ENCODE peak calls at places on chromosomes 12 and 14, in seven cellular contexts. One of them, this sample, is unnamed.

GRCh38 chr12:43285248-43285647 is 266.8 kb downstream of the ADAMTS20 start:
- DNase-seq in mesenchymal stem cell: peak; percentile 55
- DNase-seq in Karpas-422: no peak
- DNase-seq in GM12878: no peak
- DNase-seq in heart left ventricle: no peak
- DNase-seq in aorta: no peak
- DNase-seq in left lung: no peak
- DNase-seq in this sample: no peak

GRCh38 chr12:100077367-100077766 is 65.3 kb downstream of the BLTP3B start:
- DNase-seq in mesenchymal stem cell: peak; percentile 5
- DNase-seq in Karpas-422: no peak
- DNase-seq in GM12878: no peak
- DNase-seq in heart left ventricle: no peak
- DNase-seq in aorta: no peak
- DNase-seq in left lung: no peak
- DNase-seq in this sample: no peak

GRCh38 chr12:12582193-12582881 is 19.7 kb upstream of the DUSP16 start:
- DNase-seq in mesenchymal stem cell: no peak
- DNase-seq in Karpas-422: no peak
- DNase-seq in GM12878: peak; percentile 59
- DNase-seq in heart left ventricle: no peak
- DNase-seq in aorta: no peak
- DNase-seq in left lung: no peak
- DNase-seq in this sample: no peak

GRCh38 chr14:50801706-50802105 is 29.3 kb downstream of the NIN start:
- DNase-seq in mesenchymal stem cell: peak; percentile 42
- DNase-seq in Karpas-422: no peak
- DNase-seq in GM12878: no peak
- DNase-seq in heart left ventricle: no peak
- DNase-seq in aorta: no peak
- DNase-seq in left lung: no peak
- DNase-seq in this sample: no peak

GRCh38 chr12:130423991-130424857 is 86.5 kb downstream of the PIWIL1 start:
- DNase-seq in mesenchymal stem cell: no peak
- DNase-seq in Karpas-422: no peak
- DNase-seq in GM12878: no peak
- DNase-seq in heart left ventricle: no peak
- DNase-seq in aorta: no peak
- DNase-seq in left lung: no peak
- DNase-seq in this sample: no peak

GRCh38 chr14:100609941-100610391 is 22.7 kb upstream of the BEGAIN start:
- DNase-seq in mesenchymal stem cell: no peak
- DNase-seq in Karpas-422: no peak
- DNase-seq in GM12878: no peak
- DNase-seq in heart left ventricle: no peak
- DNase-seq in aorta: no peak
- DNase-seq in left lung: no peak
- DNase-seq in this sample: no peak

GRCh38 chr14:60311417-60311816 is 62.4 kb downstream of the PPM1A start:
- DNase-seq in mesenchymal stem cell: peak; percentile 21
- DNase-seq in Karpas-422: peak; percentile 57
- DNase-seq in GM12878: no peak
- DNase-seq in heart left ventricle: no peak
- DNase-seq in aorta: no peak
- DNase-seq in left lung: no peak
- DNase-seq in this sample: no peak

GRCh38 chr12:4960547-4960946 is 50.8 kb downstream of the KCNA1 start:
- DNase-seq in mesenchymal stem cell: no peak
- DNase-seq in Karpas-422: no peak
- DNase-seq in GM12878: no peak
- DNase-seq in heart left ventricle: no peak
- DNase-seq in aorta: no peak
- DNase-seq in left lung: no peak
- DNase-seq in this sample: no peak

GRCh38 chr14:76876076-76876475 is 49.9 kb downstream of the LRRC74A start:
- DNase-seq in mesenchymal stem cell: peak; percentile 73
- DNase-seq in Karpas-422: peak; percentile 78
- DNase-seq in GM12878: no peak
- DNase-seq in heart left ventricle: peak; percentile 61
- DNase-seq in aorta: peak; percentile 81
- DNase-seq in left lung: peak; percentile 57
- DNase-seq in this sample: peak; percentile 41

GRCh38 chr12:26878661-26879119 is 45.7 kb upstream of the ITPR2 start:
- DNase-seq in mesenchymal stem cell: no peak
- DNase-seq in Karpas-422: peak; percentile 73
- DNase-seq in GM12878: no peak
- DNase-seq in heart left ventricle: peak; percentile 86
- DNase-seq in aorta: peak; percentile 77
- DNase-seq in left lung: peak; percentile 56
- DNase-seq in this sample: peak; percentile 42

GRCh38 chr14:63394856-63395255 is 76.1 kb upstream of the GPHB5 start:
- DNase-seq in mesenchymal stem cell: peak; percentile 15
- DNase-seq in Karpas-422: no peak
- DNase-seq in GM12878: no peak
- DNase-seq in heart left ventricle: no peak
- DNase-seq in aorta: no peak
- DNase-seq in left lung: no peak
- DNase-seq in this sample: no peak

GRCh38 chr14:57982802-57983201 is 116.9 kb upstream of the SLC35F4 start:
- DNase-seq in mesenchymal stem cell: no peak
- DNase-seq in Karpas-422: no peak
- DNase-seq in GM12878: no peak
- DNase-seq in heart left ventricle: no peak
- DNase-seq in aorta: no peak
- DNase-seq in left lung: no peak
- DNase-seq in this sample: no peak

GRCh38 chr14:57983235-57983634 is 117.3 kb upstream of the SLC35F4 start:
- DNase-seq in mesenchymal stem cell: no peak
- DNase-seq in Karpas-422: no peak
- DNase-seq in GM12878: no peak
- DNase-seq in heart left ventricle: no peak
- DNase-seq in aorta: no peak
- DNase-seq in left lung: no peak
- DNase-seq in this sample: no peak

GRCh38 chr14:57987596-57988300 is 121.9 kb upstream of the SLC35F4 start:
- DNase-seq in mesenchymal stem cell: no peak
- DNase-seq in Karpas-422: no peak
- DNase-seq in GM12878: no peak
- DNase-seq in heart left ventricle: no peak
- DNase-seq in aorta: no peak
- DNase-seq in left lung: no peak
- DNase-seq in this sample: no peak

GRCh38 chr14:57988445-57988844 is 122.6 kb upstream of the SLC35F4 start:
- DNase-seq in mesenchymal stem cell: no peak
- DNase-seq in Karpas-422: no peak
- DNase-seq in GM12878: no peak
- DNase-seq in heart left ventricle: no peak
- DNase-seq in aorta: no peak
- DNase-seq in left lung: no peak
- DNase-seq in this sample: no peak

GRCh38 chr14:57987051-57987450 is 121.2 kb upstream of the SLC35F4 start:
- DNase-seq in mesenchymal stem cell: no peak
- DNase-seq in Karpas-422: no peak
- DNase-seq in GM12878: no peak
- DNase-seq in heart left ventricle: no peak
- DNase-seq in aorta: no peak
- DNase-seq in left lung: no peak
- DNase-seq in this sample: no peak
- H3K27ac ChIP-seq in mesenchymal stem cell: no peak overlapping the region
- H3K27ac ChIP-seq in Karpas-422: no peak overlapping the region
- H3K27ac ChIP-seq in GM12878: no peak overlapping the region
- H3K27ac ChIP-seq in heart left ventricle: no peak overlapping the region
- H3K27ac ChIP-seq in aorta: no peak overlapping the region
- H3K27ac ChIP-seq in left lung: no peak overlapping the region
- H3K27ac ChIP-seq in this sample: no peak overlapping the region

GRCh38 chr14:20428010-20428365 is 8.0 kb downstream of the KLHL33 start:
- DNase-seq in mesenchymal stem cell: no peak
- DNase-seq in Karpas-422: no peak
- DNase-seq in GM12878: no peak
- DNase-seq in heart left ventricle: no peak
- DNase-seq in aorta: no peak
- DNase-seq in left lung: no peak
- DNase-seq in this sample: no peak
- H3K27ac ChIP-seq in mesenchymal stem cell: no peak overlapping the region
- H3K27ac ChIP-seq in Karpas-422: no peak overlapping the region
- H3K27ac ChIP-seq in GM12878: peak overlapping the region; percentile 89
- H3K27ac ChIP-seq in heart left ventricle: peak overlapping the region; percentile 23
- H3K27ac ChIP-seq in aorta: no peak overlapping the region
- H3K27ac ChIP-seq in left lung: no peak overlapping the region
- H3K27ac ChIP-seq in this sample: peak overlapping the region; percentile 52

GRCh38 chr12:22631863-22632463 is 7.0 kb downstream of the ETNK1 start:
- DNase-seq in mesenchymal stem cell: peak; percentile 32
- DNase-seq in Karpas-422: peak; percentile 67
- DNase-seq in GM12878: no peak
- DNase-seq in heart left ventricle: no peak
- DNase-seq in aorta: no peak
- DNase-seq in left lung: no peak
- DNase-seq in this sample: no peak
- H3K27ac ChIP-seq in mesenchymal stem cell: no peak overlapping the region
- H3K27ac ChIP-seq in Karpas-422: no peak overlapping the region
- H3K27ac ChIP-seq in GM12878: no peak overlapping the region
- H3K27ac ChIP-seq in heart left ventricle: no peak overlapping the region
- H3K27ac ChIP-seq in aorta: no peak overlapping the region
- H3K27ac ChIP-seq in left lung: no peak overlapping the region
- H3K27ac ChIP-seq in this sample: no peak overlapping the region

GRCh38 chr14:103524002-103524785 is 1.6 kb upstream of the CKB start:
- DNase-seq in mesenchymal stem cell: no peak
- DNase-seq in Karpas-422: peak; percentile 56
- DNase-seq in GM12878: no peak
- DNase-seq in heart left ventricle: no peak
- DNase-seq in aorta: no peak
- DNase-seq in left lung: no peak
- DNase-seq in this sample: no peak
- H3K27ac ChIP-seq in mesenchymal stem cell: no peak overlapping the region
- H3K27ac ChIP-seq in Karpas-422: peak overlapping the region; percentile 47
- H3K27ac ChIP-seq in GM12878: no peak overlapping the region
- H3K27ac ChIP-seq in heart left ventricle: no peak overlapping the region
- H3K27ac ChIP-seq in aorta: no peak overlapping the region
- H3K27ac ChIP-seq in left lung: no peak overlapping the region
- H3K27ac ChIP-seq in this sample: no peak overlapping the region

GRCh38 chr12:7503686-7504085 is at the start of gene CD163:
- DNase-seq in mesenchymal stem cell: no peak
- DNase-seq in Karpas-422: no peak
- DNase-seq in GM12878: no peak
- DNase-seq in heart left ventricle: no peak
- DNase-seq in aorta: no peak
- DNase-seq in left lung: no peak
- DNase-seq in this sample: no peak
- H3K27ac ChIP-seq in mesenchymal stem cell: no peak within 1 kb of the TSS
- H3K27ac ChIP-seq in Karpas-422: no peak within 1 kb of the TSS
- H3K27ac ChIP-seq in GM12878: no peak within 1 kb of the TSS
- H3K27ac ChIP-seq in heart left ventricle: no peak within 1 kb of the TSS
- H3K27ac ChIP-seq in aorta: no peak within 1 kb of the TSS
- H3K27ac ChIP-seq in left lung: peak within 1 kb of the TSS; percentile 14
- H3K27ac ChIP-seq in this sample: no peak within 1 kb of the TSS

DNA sequence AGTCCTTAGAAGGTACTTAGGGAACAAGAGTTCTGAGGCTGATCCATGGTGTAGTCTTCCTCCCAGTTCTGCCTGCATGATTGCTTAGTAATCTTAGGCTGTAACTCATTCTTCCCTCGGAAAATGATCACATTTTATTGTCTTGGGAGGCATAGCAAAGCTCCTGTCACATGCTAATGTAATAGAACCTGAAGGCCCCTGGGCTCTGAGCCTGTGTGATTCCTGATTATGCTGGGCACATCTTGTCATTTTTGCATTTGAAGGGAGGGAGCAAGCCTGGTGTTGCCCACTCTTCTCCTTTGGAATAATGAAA is 215.4 kb downstream of the MSRB3 start:
- DNase-seq in mesenchymal stem cell: no peak
- DNase-seq in Karpas-422: no peak
- DNase-seq in GM12878: no peak
- DNase-seq in heart left ventricle: no peak
- DNase-seq in aorta: no peak
- DNase-seq in left lung: no peak
- DNase-seq in this sample: no peak
- H3K27ac ChIP-seq in mesenchymal stem cell: peak overlapping the region; percentile 7
- H3K27ac ChIP-seq in Karpas-422: no peak overlapping the region
- H3K27ac ChIP-seq in GM12878: no peak overlapping the region
- H3K27ac ChIP-seq in heart left ventricle: no peak overlapping the region
- H3K27ac ChIP-seq in aorta: no peak overlapping the region
- H3K27ac ChIP-seq in left lung: no peak overlapping the region
- H3K27ac ChIP-seq in this sample: no peak overlapping the region

DNA sequence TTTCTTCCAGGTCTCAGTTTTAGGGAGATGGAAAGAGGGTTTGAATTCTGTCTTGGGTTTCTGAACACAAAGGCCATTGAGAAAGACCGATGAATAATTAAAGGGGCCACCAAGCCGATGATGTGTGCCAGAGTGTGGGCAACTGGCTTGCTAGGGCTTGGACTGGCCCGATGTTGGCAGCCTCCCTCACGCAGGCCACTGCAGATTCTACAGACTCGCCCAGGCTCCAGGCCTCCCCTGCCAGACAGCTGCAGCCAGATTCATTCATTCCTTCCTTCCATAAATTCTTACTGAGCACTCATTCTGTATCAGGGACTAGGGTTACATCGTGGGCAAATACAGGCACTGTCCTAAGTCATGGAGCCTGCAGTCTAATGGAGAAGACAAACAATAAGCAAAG is 34.9 kb downstream of the ACTN1 start:
- DNase-seq in mesenchymal stem cell: no peak
- DNase-seq in Karpas-422: no peak
- DNase-seq in GM12878: no peak
- DNase-seq in heart left ventricle: peak; percentile 11
- DNase-seq in aorta: no peak
- DNase-seq in left lung: no peak
- DNase-seq in this sample: no peak
- H3K27ac ChIP-seq in mesenchymal stem cell: peak overlapping the region; percentile 45
- H3K27ac ChIP-seq in Karpas-422: no peak overlapping the region
- H3K27ac ChIP-seq in GM12878: no peak overlapping the region
- H3K27ac ChIP-seq in heart left ventricle: no peak overlapping the region
- H3K27ac ChIP-seq in aorta: peak overlapping the region; percentile 40
- H3K27ac ChIP-seq in left lung: no peak overlapping the region
- H3K27ac ChIP-seq in this sample: peak overlapping the region; percentile 36

GRCh38 chr14:102238131-102238530 is 66.8 kb downstream of the MOK start:
- DNase-seq in mesenchymal stem cell: no peak
- DNase-seq in Karpas-422: no peak
- DNase-seq in GM12878: no peak
- DNase-seq in heart left ventricle: no peak
- DNase-seq in aorta: peak; percentile 11
- DNase-seq in left lung: no peak
- DNase-seq in this sample: no peak
- H3K27ac ChIP-seq in mesenchymal stem cell: no peak overlapping the region
- H3K27ac ChIP-seq in Karpas-422: no peak overlapping the region
- H3K27ac ChIP-seq in GM12878: no peak overlapping the region
- H3K27ac ChIP-seq in heart left ventricle: no peak overlapping the region
- H3K27ac ChIP-seq in aorta: no peak overlapping the region
- H3K27ac ChIP-seq in left lung: no peak overlapping the region
- H3K27ac ChIP-seq in this sample: no peak overlapping the region

DNA sequence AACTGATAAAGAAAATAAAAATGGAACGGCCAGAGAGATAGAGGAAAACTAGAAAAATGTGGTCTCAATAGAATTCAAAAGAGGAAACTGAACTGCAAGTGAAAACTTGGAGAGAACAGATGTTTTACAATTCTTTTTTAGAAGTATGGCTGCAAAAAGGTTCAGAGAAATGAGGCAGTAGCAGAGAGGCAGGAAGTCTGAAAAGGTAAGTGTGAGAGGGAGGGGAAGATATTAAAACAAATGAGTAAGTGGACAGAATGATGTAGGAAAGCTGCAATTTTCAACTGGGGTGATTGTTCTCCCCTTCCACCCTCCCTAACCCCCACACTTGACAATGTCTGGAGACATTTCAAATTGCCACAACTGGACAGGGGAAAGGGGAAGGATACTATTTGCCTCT is 12.9 kb downstream of the BTBD7 start:
- DNase-seq in mesenchymal stem cell: no peak
- DNase-seq in Karpas-422: no peak
- DNase-seq in GM12878: no peak
- DNase-seq in heart left ventricle: no peak
- DNase-seq in aorta: no peak
- DNase-seq in left lung: no peak
- DNase-seq in this sample: no peak
- H3K27ac ChIP-seq in mesenchymal stem cell: peak overlapping the region; percentile 58
- H3K27ac ChIP-seq in Karpas-422: peak overlapping the region; percentile 12
- H3K27ac ChIP-seq in GM12878: peak overlapping the region; percentile 66
- H3K27ac ChIP-seq in heart left ventricle: no peak overlapping the region
- H3K27ac ChIP-seq in aorta: no peak overlapping the region
- H3K27ac ChIP-seq in left lung: no peak overlapping the region
- H3K27ac ChIP-seq in this sample: no peak overlapping the region